ENCODE peak calls at places on chromosomes 3 and 15, in ten cellular contexts. L is cerebellum; V is NCI-H1436; W is iris pigment epithelial cell; Y is activated CD4-positive, alpha-beta T cell treated with anti-CD3 and anti-CD28 coated beads, Interleukin-2, amount 50 U/mL, for 48 hours; D is SW 1271; C is M059J; J is fibroblast of pulmonary artery; O is activated naive CD4-positive, alpha-beta T cell treated with anti-CD3 and anti-CD28 coated beads for 36 hours; H is activated T-cell treated with anti-CD3 and anti-CD28 coated beads for 1 hour. M is an unnamed sample.

GRCh38 chr3:155185623-155186022 is 105.5 kb downstream of the MME start:
- DNase-seq in Y (no peak), V (no peak), J (peak), L (no peak), H (no peak), W (peak), O (no peak), C (peak), D (no peak), M (no peak)

GRCh38 chr3:80677796-80678195 is 910.0 kb upstream of the ROBO1 start:
- DNase-seq in W (peak), C (peak), H (no peak), Y (no peak), D (no peak), J (peak), O (no peak), L (no peak), V (no peak), M (no peak)

GRCh38 chr3:49427581-49427980 is 1.5 kb downstream of the NICN1 start:
- DNase-seq in D (no peak), W (no peak), C (no peak), Y (no peak), V (no peak), L (no peak), J (no peak), H (no peak), O (no peak), M (no peak)

GRCh38 chr15:72011291-72011940 is 106.5 kb downstream of the MYO9A start:
- DNase-seq in D (no peak), W (peak), L (no peak), O (no peak), J (no peak), H (no peak), V (no peak), Y (no peak), C (no peak), M (no peak)

GRCh38 chr15:64629063-64629462 is 146.3 kb downstream of the RBPMS2 start:
- DNase-seq in V (no peak), D (no peak), C (no peak), Y (no peak), H (no peak), J (no peak), L (no peak), W (no peak), O (no peak), M (no peak)

GRCh38 chr3:79767194-79767952 is 425 bp downstream of the ROBO1 start:
- DNase-seq in H (no peak), V (no peak), D (no peak), J (peak), L (no peak), Y (no peak), W (peak), O (no peak), C (no peak), M (no peak)

GRCh38 chr3:4814904-4815574 is 164.2 kb upstream of the BHLHE40 start:
- DNase-seq in C (no peak), H (no peak), L (no peak), V (no peak), D (no peak), W (no peak), Y (no peak), O (no peak), J (no peak), M (no peak)

GRCh38 chr3:185744997-185745843 is 79.6 kb downstream of the IGF2BP2 start:
- DNase-seq in L (no peak), W (peak), C (peak), H (no peak), Y (no peak), V (no peak), O (no peak), D (peak), J (peak), M (no peak)

GRCh38 chr3:46978985-46979944 is at the start of gene NBEAL2:
- DNase-seq in J (peak), Y (peak), V (peak), L (peak), H (peak), C (peak), D (peak), W (peak), O (peak), M (peak)

GRCh38 chr15:59738676-59739075 is 49.6 kb upstream of the BNIP2 start:
- DNase-seq in V (no peak), W (no peak), Y (no peak), C (no peak), L (no peak), H (no peak), O (no peak), D (no peak), J (no peak), M (no peak)

GRCh38 chr3:121995190-121996137 is 26.6 kb downstream of the ILDR1 start:
- DNase-seq in V (peak), H (no peak), O (peak), Y (no peak), W (peak), L (peak), D (peak), J (peak), C (peak), M (no peak)

GRCh38 chr3:163773136-163773535 is 1305.2 kb downstream of the SI start:
- DNase-seq in L (no peak), D (no peak), O (no peak), C (no peak), J (no peak), V (no peak), W (no peak), Y (no peak), H (no peak), M (no peak)

GRCh38 chr3:58041826-58042324 is 33.7 kb downstream of the FLNB start:
- DNase-seq in W (peak), Y (no peak), H (no peak), D (peak), V (no peak), O (no peak), C (peak), L (no peak), J (peak), M (no peak)

GRCh38 chr3:44476181-44476599 is 1.3 kb downstream of the ZNF445 start:
- DNase-seq in L (no peak), W (peak), O (no peak), C (peak), H (no peak), V (no peak), J (peak), D (no peak), Y (no peak), M (no peak)

GRCh38 chr15:99651023-99651807 is 82.0 kb downstream of the LYSMD4 start:
- DNase-seq in Y (no peak), H (no peak), V (no peak), O (no peak), J (peak), C (peak), D (no peak), W (peak), L (no peak), M (no peak)

GRCh38 chr3:4006288-4006687 is 207.1 kb downstream of the LRRN1 start:
- DNase-seq in Y (no peak), L (no peak), O (no peak), V (no peak), H (no peak), D (no peak), W (no peak), C (no peak), J (no peak), M (no peak)

GRCh38 chr15:38872732-38873131 is 308.1 kb upstream of the RASGRP1 start:
- DNase-seq in H (no peak), O (no peak), L (no peak), Y (no peak), D (no peak), V (no peak), W (no peak), C (no peak), J (no peak), M (no peak)

GRCh38 chr3:179933079-179933478 is 103.7 kb downstream of the PEX5L start:
- DNase-seq in V (no peak), C (no peak), O (no peak), J (no peak), D (no peak), L (no peak), W (no peak), H (no peak), Y (no peak), M (no peak)

GRCh38 chr15:85532689-85533088 is 152.3 kb downstream of the AKAP13 start:
- DNase-seq in W (no peak), C (no peak), Y (no peak), L (peak), V (no peak), H (no peak), J (no peak), D (no peak), O (no peak), M (no peak)

GRCh38 chr3:188294823-188295487 is 141.0 kb downstream of the LPP start:
- DNase-seq in L (no peak), J (peak), V (peak), O (peak), C (peak), D (peak), W (peak), H (no peak), Y (no peak), M (no peak)

GRCh38 chr3:114770874-114771273 is 376.2 kb downstream of the ZBTB20 start:
- DNase-seq in D (no peak), J (peak), H (no peak), W (peak), O (no peak), V (no peak), C (no peak), L (no peak), Y (no peak), M (no peak)

GRCh38 chr3:134020135-134020680 is 9.5 kb downstream of the SLCO2A1 start:
- DNase-seq in Y (no peak), D (no peak), O (no peak), C (no peak), L (no peak), H (no peak), J (no peak), V (no peak), W (no peak), M (no peak)

GRCh38 chr3:73868688-73869315 is 244.1 kb upstream of the PDZRN3 start:
- DNase-seq in J (peak), W (peak), D (no peak), L (peak), C (peak), V (peak), O (peak), H (no peak), Y (no peak), M (peak)

GRCh38 chr3:176354843-176355242 is 842.4 kb downstream of the TBL1XR1 start:
- DNase-seq in H (no peak), L (no peak), D (no peak), J (no peak), C (no peak), W (no peak), V (no peak), O (no peak), Y (no peak), M (no peak)

GRCh38 chr15:68537506-68537905 is 41.3 kb upstream of the CORO2B start:
- DNase-seq in V (no peak), O (no peak), Y (no peak), D (no peak), W (peak), L (no peak), H (no peak), C (no peak), J (no peak), M (no peak)